ENCODE peak calls at places on chromosomes 6 and 20, in ten cellular contexts. K is thyroid gland, J is thoracic aorta, E is NT2/D1, M is sigmoid colon, A is pancreas, W is right lobe of liver, P is dorsolateral prefrontal cortex, B is AG04450, Z is psoas muscle. I is an unnamed sample.
A peak's percentile ranks its signal among the peaks of the same experiment; 100 is the strongest.

GRCh38 chr6:56851104-56851503 is 103.8 kb upstream of the BEND6 start:
- DNase-seq in E (peak; percentile 20), J (no peak), W (no peak), K (no peak), P (no peak), A (no peak), Z (no peak), B (no peak), M (no peak), I (no peak)

GRCh38 chr6:37323568-37323967 is 30.2 kb upstream of the RNF8 start:
- DNase-seq in P (no peak), K (no peak), A (no peak), E (no peak), W (no peak), M (no peak), J (no peak), B (no peak), Z (no peak), I (no peak)

GRCh38 chr6:148492654-148493290 is 150.1 kb downstream of the SASH1 start:
- DNase-seq in K (no peak), A (no peak), B (no peak), J (no peak), Z (no peak), E (no peak), M (no peak), W (no peak), P (no peak), I (no peak)

GRCh38 chr6:14476793-14477531 is 359.4 kb downstream of the CD83 start:
- DNase-seq in M (peak; percentile 96), W (no peak), E (no peak), P (no peak), K (peak; percentile 17), Z (peak; percentile 58), J (no peak), A (peak; percentile 48), B (peak; percentile 97), I (no peak)

GRCh38 chr6:165571068-165571682 is 91.9 kb downstream of the PDE10A start:
- DNase-seq in A (no peak), B (no peak), Z (no peak), J (no peak), W (no peak), K (no peak), E (no peak), M (no peak), P (no peak), I (no peak)

GRCh38 chr6:5871296-5871695 is 135.4 kb downstream of the NRN1 start:
- DNase-seq in J (no peak), K (no peak), B (no peak), W (no peak), E (no peak), A (no peak), M (no peak), Z (no peak), P (no peak), I (no peak)

GRCh38 chr6:138662474-138662873 is 111.1 kb upstream of the CCDC28A start:
- DNase-seq in B (no peak), P (no peak), A (no peak), E (no peak), M (no peak), K (no peak), W (no peak), J (no peak), Z (no peak), I (no peak)

GRCh38 chr6:13870185-13870584 is 54.6 kb upstream of the RNF182 start:
- DNase-seq in E (no peak), A (no peak), B (no peak), Z (no peak), P (no peak), M (no peak), W (no peak), J (no peak), K (no peak), I (no peak)

GRCh38 chr6:6885521-6886088 is 222.2 kb upstream of the RREB1 start:
- DNase-seq in A (peak; percentile 61), E (no peak), P (peak; percentile 51), M (peak; percentile 73), W (peak; percentile 87), K (peak; percentile 41), Z (peak; percentile 82), J (no peak), B (no peak), I (no peak)

GRCh38 chr20:34938466-34939163 is 17.0 kb downstream of the GSS start:
- DNase-seq in A (peak; percentile 54), E (no peak), K (peak; percentile 18), Z (peak; percentile 80), P (peak; percentile 44), M (peak; percentile 73), B (no peak), W (peak; percentile 72), J (no peak), I (no peak)

GRCh38 chr6:34246563-34247391 is 2.0 kb downstream of the SMIM29 start:
- DNase-seq in E (no peak), B (no peak), A (peak; percentile 25), Z (peak; percentile 68), J (no peak), K (peak; percentile 25), P (no peak), W (no peak), M (peak; percentile 62), I (peak; percentile 74)

DNA sequence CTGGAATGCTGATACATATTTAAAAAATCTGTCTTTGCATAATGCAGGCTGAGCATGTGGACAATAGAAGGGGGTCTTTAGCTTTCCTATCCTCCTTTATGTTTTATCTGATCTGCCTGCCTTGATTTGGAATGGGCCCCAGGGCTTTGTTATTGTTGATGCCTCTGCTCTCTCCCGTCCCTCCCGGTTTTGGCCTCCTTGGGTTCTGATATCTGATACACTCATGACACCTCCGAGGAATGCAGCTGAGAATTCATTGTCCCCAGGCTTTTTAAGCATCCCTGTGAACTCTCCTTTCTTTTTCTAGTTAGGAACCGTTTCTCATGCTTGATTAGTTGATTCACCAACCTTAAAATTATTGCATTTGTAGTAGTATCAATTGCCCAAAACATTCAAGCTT is 185.5 kb upstream of the RALGAPA2 start:
- DNase-seq in A (no peak), M (no peak), Z (no peak), K (no peak), W (no peak), P (no peak), E (peak; percentile 27), J (no peak), B (no peak), I (no peak)
- H3K4me3 ChIP-seq in A (no peak overlapping the region), M (no peak overlapping the region), Z (no peak overlapping the region), K (no peak overlapping the region), W (no peak overlapping the region), P (no peak overlapping the region), E (no peak overlapping the region), J (no peak overlapping the region), B (no peak overlapping the region), I (no peak overlapping the region)

DNA sequence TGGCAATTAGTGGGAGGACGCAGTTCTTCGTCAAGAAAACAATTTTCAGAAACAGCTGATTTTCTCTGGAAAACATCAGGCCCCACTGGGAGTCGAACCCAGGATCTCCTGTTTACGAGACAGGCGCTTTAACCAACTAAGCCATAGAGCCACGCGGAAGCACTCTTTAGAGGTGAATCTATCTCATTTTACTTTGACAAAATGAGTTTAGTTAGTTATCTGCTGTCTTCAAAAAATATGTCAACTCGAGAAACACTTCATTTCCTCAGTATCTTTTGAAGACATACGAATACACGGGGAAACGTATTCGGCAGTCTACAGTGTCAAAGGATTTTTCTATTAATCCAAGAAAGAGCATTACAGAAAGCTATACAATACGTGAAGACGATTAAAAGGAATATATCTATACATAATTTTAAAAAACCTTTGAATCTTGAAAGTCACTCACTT is 26.7 kb downstream of the GPX6 start:
- DNase-seq in B (peak; percentile 36), E (peak; percentile 28), K (no peak), Z (no peak), J (no peak), M (no peak), A (no peak), W (no peak), P (no peak), I (no peak)
- H3K4me3 ChIP-seq in B (peak overlapping the region; percentile 63), E (peak overlapping the region; percentile 29), K (no peak overlapping the region), Z (peak overlapping the region; percentile 36), J (no peak overlapping the region), M (no peak overlapping the region), A (no peak overlapping the region), W (no peak overlapping the region), P (peak overlapping the region; percentile 42), I (no peak overlapping the region)

GRCh38 chr6:160767647-160768019 is 65.6 kb downstream of the PLG start:
- DNase-seq in Z (no peak), W (no peak), J (no peak), B (no peak), A (no peak), P (no peak), M (no peak), K (no peak), E (no peak), I (no peak)

GRCh38 chr6:160768101-160768500 is 66.1 kb downstream of the PLG start:
- DNase-seq in J (no peak), Z (no peak), P (no peak), W (no peak), M (no peak), B (no peak), E (no peak), K (no peak), A (no peak), I (no peak)

GRCh38 chr6:160767019-160767646 is 65.1 kb downstream of the PLG start:
- DNase-seq in P (peak; percentile 82), A (peak; percentile 79), M (peak; percentile 87), K (peak; percentile 55), W (peak; percentile 80), B (no peak), E (peak; percentile 56), Z (peak; percentile 59), J (no peak), I (no peak)

GRCh38 chr6:160765412-160765811 is 63.4 kb downstream of the PLG start:
- DNase-seq in P (no peak), B (no peak), M (no peak), E (no peak), J (no peak), W (no peak), Z (no peak), K (no peak), A (no peak), I (no peak)

DNA sequence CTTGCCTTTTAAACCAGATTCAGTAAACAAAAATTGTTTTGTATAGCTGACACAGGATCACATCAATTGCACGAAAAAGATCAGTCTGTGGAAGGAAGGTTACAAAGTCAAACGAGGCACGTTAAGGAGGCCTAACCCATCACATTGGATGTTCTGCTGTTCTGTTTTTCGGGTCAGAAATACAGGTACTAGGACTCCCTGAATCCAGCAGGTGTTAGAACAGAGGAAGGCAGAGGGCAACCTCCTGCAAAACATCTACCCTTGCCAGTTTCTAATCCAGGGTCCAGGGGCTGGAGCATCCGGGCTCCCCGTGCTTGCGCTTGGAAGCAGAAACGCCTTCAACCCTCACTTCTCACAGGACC is 64.6 kb downstream of the PLG start:
- DNase-seq in J (no peak), P (no peak), E (no peak), K (no peak), M (no peak), B (no peak), A (no peak), W (no peak), Z (no peak), I (no peak)
- H3K4me3 ChIP-seq in J (peak overlapping the region; percentile 74), P (peak overlapping the region; percentile 55), E (peak overlapping the region; percentile 50), K (no peak overlapping the region), M (peak overlapping the region; percentile 56), B (no peak overlapping the region), A (peak overlapping the region; percentile 68), W (peak overlapping the region; percentile 45), Z (peak overlapping the region; percentile 32), I (no peak overlapping the region)

DNA sequence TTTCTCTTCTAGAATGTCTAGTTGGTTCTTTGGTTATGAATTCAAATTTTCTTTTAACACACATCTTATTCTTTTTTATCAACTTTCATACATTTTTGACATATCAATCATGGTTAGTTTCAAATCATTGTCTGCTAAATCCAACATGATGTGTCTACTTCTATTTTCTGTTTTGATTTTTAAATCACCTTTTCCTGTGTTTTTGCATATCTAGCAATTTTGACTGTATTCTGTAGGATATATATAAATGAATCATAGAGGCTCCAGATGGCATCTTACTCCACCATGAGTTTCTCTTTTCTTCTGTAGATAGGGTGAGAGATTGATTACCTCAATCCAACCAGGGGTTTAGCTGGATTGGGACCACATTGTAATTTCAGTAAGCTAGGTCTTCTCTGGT is 34.3 kb upstream of the CARMIL1 start:
- DNase-seq in P (no peak), K (no peak), Z (no peak), J (no peak), A (no peak), W (no peak), M (no peak), B (no peak), E (no peak), I (no peak)
- H3K4me3 ChIP-seq in P (no peak overlapping the region), K (no peak overlapping the region), Z (no peak overlapping the region), J (no peak overlapping the region), A (no peak overlapping the region), W (no peak overlapping the region), M (no peak overlapping the region), B (no peak overlapping the region), E (no peak overlapping the region), I (no peak overlapping the region)

I was measured in DND-41.